ENCODE peak calls at places on chromosome 12, in eight cellular contexts. N is endothelial cell; V is activated T-helper 1 cell treated with anti-CD3 and anti-CD28 coated beads, Interleukin-2, amount 50 U/mL, for 16 hours; D is IMR-90; L is NCI-H510A treated with DMSO at 0.1 percent for 48 hours; C is amniotic epithelial cell; Z is activated T-cell treated with anti-CD3 and anti-CD28 coated beads, Interleukin-2, amount 50 U/mL, for 24 hours; O is iPS-NIHi11. A is an unnamed sample.

GRCh38 chr12:89203144-89203543 is 149.2 kb downstream of the DUSP6 start:
- DNase-seq in Z (no peak), N (no peak), O (no peak), L (no peak), C (no peak), D (no peak), V (no peak), A (no peak)

GRCh38 chr12:31868980-31869379 is 90.2 kb upstream of the RESF1 start:
- DNase-seq in O (peak; percentile 19), N (no peak), L (no peak), V (no peak), C (peak; percentile 79), D (peak; percentile 20), Z (no peak), A (peak; percentile 40)

GRCh38 chr12:124217508-124217981 is 77.3 kb upstream of the RFLNA start:
- DNase-seq in L (peak; percentile 62), Z (no peak), O (no peak), C (no peak), V (no peak), D (no peak), N (no peak), A (no peak)

GRCh38 chr12:6765048-6765633 is 1.0 kb upstream of the PTMS start:
- DNase-seq in N (no peak), L (peak; percentile 55), Z (no peak), V (no peak), O (no peak), C (no peak), D (no peak), A (no peak)

GRCh38 chr12:1933342-1933992 is 15.0 kb upstream of the CACNA2D4 start:
- DNase-seq in D (peak; percentile 81), V (no peak), N (no peak), O (no peak), Z (peak; percentile 22), L (no peak), C (peak; percentile 30), A (no peak)

GRCh38 chr12:29316772-29317171 is 64.2 kb downstream of the ERGIC2 start:
- DNase-seq in N (no peak), O (peak; percentile 23), V (no peak), D (peak; percentile 71), C (peak; percentile 29), L (no peak), Z (no peak), A (peak; percentile 52)

GRCh38 chr12:27002141-27002540 is 12.0 kb downstream of the TM7SF3 start:
- DNase-seq in V (no peak), O (no peak), N (no peak), D (no peak), C (no peak), Z (no peak), L (no peak), A (no peak)

GRCh38 chr12:62684586-62685295 is 218.1 kb downstream of the MON2 start:
- DNase-seq in N (no peak), O (no peak), L (no peak), C (no peak), V (no peak), Z (no peak), D (no peak), A (no peak)

GRCh38 chr12:43812042-43812441 is 5.9 kb upstream of the TWF1 start:
- DNase-seq in V (no peak), Z (no peak), C (no peak), N (no peak), L (no peak), D (no peak), O (no peak), A (no peak)

GRCh38 chr12:11862794-11863193 is 207.9 kb upstream of the BCL2L14 start:
- DNase-seq in L (peak; percentile 14), Z (no peak), V (no peak), C (peak; percentile 45), N (no peak), O (peak; percentile 31), D (peak; percentile 71), A (no peak)

GRCh38 chr12:31702047-31702446 is 26.8 kb downstream of the AMN1 start:
- DNase-seq in V (no peak), N (no peak), Z (no peak), C (peak; percentile 56), D (peak; percentile 10), L (no peak), O (peak; percentile 45), A (no peak)

GRCh38 chr12:79020106-79020505 is 155.5 kb downstream of the SYT1 start:
- DNase-seq in V (no peak), L (no peak), Z (no peak), D (peak; percentile 29), O (no peak), N (no peak), C (peak; percentile 50), A (no peak)

GRCh38 chr12:104190151-104190550 is 25.4 kb upstream of the TXNRD1 start:
- DNase-seq in N (no peak), O (no peak), L (no peak), C (peak; percentile 46), Z (no peak), V (no peak), D (peak; percentile 52), A (peak; percentile 52)

GRCh38 chr12:51926064-51926632 is 18.8 kb downstream of the ACVRL1 start:
- DNase-seq in D (no peak), L (no peak), O (no peak), V (no peak), Z (no peak), C (no peak), N (peak; percentile 70), A (peak; percentile 79)

GRCh38 chr12:110436231-110436630 is 13.9 kb downstream of the ARPC3 start:
- DNase-seq in C (peak; percentile 34), O (no peak), N (no peak), D (peak; percentile 64), L (no peak), V (no peak), Z (no peak), A (peak; percentile 10)

GRCh38 chr12:12356886-12357696 is at the start of gene BORCS5:
- DNase-seq in O (peak; percentile 95), V (peak; percentile 97), N (peak; percentile 90), Z (peak; percentile 98), C (peak; percentile 87), L (peak; percentile 92), D (peak; percentile 87), A (peak; percentile 90)

GRCh38 chr12:66668311-66668710 is 10.6 kb downstream of the GRIP1 start:
- DNase-seq in O (no peak), D (no peak), N (no peak), Z (no peak), C (peak; percentile 10), V (no peak), L (no peak), A (no peak)

GRCh38 chr12:115011703-115012102 is 327.7 kb upstream of the TBX3 start:
- DNase-seq in N (no peak), Z (no peak), V (no peak), L (no peak), C (no peak), O (no peak), D (no peak), A (no peak)

GRCh38 chr12:122834921-122835692 is at the start of gene HIP1R:
- DNase-seq in D (no peak), V (peak; percentile 32), N (peak; percentile 63), Z (peak; percentile 81), O (peak; percentile 84), L (no peak), C (no peak), A (no peak)

GRCh38 chr12:31578632-31579031 is 12.3 kb downstream of the DENND5B start:
- DNase-seq in C (peak; percentile 27), L (no peak), V (no peak), O (no peak), N (no peak), D (peak; percentile 49), Z (no peak), A (no peak)

GRCh38 chr12:24505366-24506025 is 443.4 kb downstream of the BCAT1 start:
- DNase-seq in V (no peak), Z (no peak), N (no peak), C (no peak), D (no peak), O (no peak), L (no peak), A (peak; percentile 30)

GRCh38 chr12:4443616-4444015 is 2.0 kb downstream of the FGF6 start:
- DNase-seq in V (no peak), D (no peak), L (no peak), C (no peak), O (no peak), N (no peak), Z (no peak), A (no peak)

GRCh38 chr12:114684098-114684869 is at the start of gene TBX3:
- DNase-seq in C (peak; percentile 99), V (no peak), Z (peak; percentile 54), D (peak; percentile 99), L (peak; percentile 99), N (peak; percentile 77), O (peak; percentile 80), A (peak; percentile 98)

GRCh38 chr12:14211829-14212455 is 153.5 kb upstream of the ATF7IP start:
- DNase-seq in Z (no peak), L (no peak), V (no peak), D (no peak), N (no peak), C (no peak), O (no peak), A (no peak)

GRCh38 chr12:64746663-64747062 is 12.5 kb downstream of the GNS start:
- DNase-seq in D (peak; percentile 52), Z (no peak), O (no peak), C (peak; percentile 22), N (no peak), V (no peak), L (no peak), A (no peak)

GRCh38 chr12:128531153-128531552 is 264.2 kb downstream of the TMEM132C start:
- DNase-seq in O (no peak), D (no peak), N (no peak), C (no peak), V (no peak), Z (no peak), L (peak; percentile 86), A (no peak)

GRCh38 chr12:39958377-39958776 is 147.5 kb downstream of the SLC2A13 start:
- DNase-seq in N (peak; percentile 9), C (no peak), V (no peak), L (no peak), O (peak; percentile 15), Z (no peak), D (no peak), A (no peak)

GRCh38 chr12:124381454-124382207 is 86.7 kb downstream of the RFLNA start:
- DNase-seq in Z (no peak), C (peak; percentile 72), L (no peak), V (no peak), O (no peak), N (no peak), D (peak; percentile 59), A (peak; percentile 82)

GRCh38 chr12:127388985-127389384 is 878.0 kb upstream of the TMEM132C start:
- DNase-seq in Z (no peak), D (no peak), O (no peak), V (no peak), L (no peak), C (no peak), N (no peak), A (no peak)

GRCh38 chr12:28767836-28768348 is 381.2 kb upstream of the FAR2 start:
- DNase-seq in D (peak; percentile 19), Z (no peak), O (no peak), N (no peak), V (no peak), L (no peak), C (no peak), A (no peak)

GRCh38 chr12:100632445-100632892 is 59.0 kb downstream of the GAS2L3 start:
- DNase-seq in O (no peak), N (no peak), Z (no peak), C (no peak), D (no peak), V (no peak), L (no peak), A (no peak)

GRCh38 chr12:23684121-23684520 is 265.3 kb downstream of the SOX5 start:
- DNase-seq in D (no peak), V (no peak), N (no peak), O (no peak), C (peak; percentile 15), Z (no peak), L (no peak), A (no peak)

GRCh38 chr12:96988919-96989318 is 81.9 kb downstream of the NEDD1 start:
- DNase-seq in V (no peak), Z (no peak), C (no peak), D (no peak), N (no peak), L (no peak), O (no peak), A (no peak)

GRCh38 chr12:39294712-39295111 is 148.2 kb downstream of the KIF21A start:
- DNase-seq in L (no peak), O (no peak), D (no peak), V (no peak), C (no peak), N (no peak), Z (no peak), A (no peak)